ENCODE peak calls at places on chromosomes 4 and X, in nine cellular contexts. J is T1000; A is type B pancreatic cell; S is endodermal cell; B is NCI-H1694; U is activated T-cell treated with anti-CD3 and anti-CD28 coated beads, Interleukin-2, amount 50 U/mL, for 72 hours; K is caudate nucleus; I is foreskin keratinocyte; Y is SJSA1. G is an unnamed sample.

GRCh38 chrX:110317079-110317819 is 636 bp downstream of the AMMECR1 start:
- DNase-seq in K (peak), U (peak), A (peak), I (no peak), J (no peak), S (peak), B (peak), Y (peak), G (peak)

GRCh38 chr4:28482580-28482979 is 1621.9 kb downstream of the STIM2 start:
- DNase-seq in U (no peak), B (no peak), Y (no peak), I (no peak), A (no peak), S (no peak), J (no peak), K (no peak), G (no peak)

GRCh38 chr4:128979934-128980333 is 113.4 kb downstream of the SCLT1 start:
- DNase-seq in U (no peak), S (no peak), K (no peak), A (no peak), Y (no peak), B (peak), I (peak), J (no peak), G (no peak)

GRCh38 chr4:4836044-4836443 is 23.4 kb upstream of the MSX1 start:
- DNase-seq in K (no peak), Y (no peak), A (no peak), I (no peak), S (peak), U (no peak), J (no peak), B (no peak), G (no peak)

GRCh38 chr4:146959692-146960091 is 14.0 kb upstream of the TTC29 start:
- DNase-seq in S (no peak), J (no peak), K (no peak), Y (no peak), A (no peak), B (no peak), U (no peak), I (no peak), G (no peak)

GRCh38 chrX:153640045-153640686 is 6.8 kb upstream of the DUSP9 start:
- DNase-seq in I (no peak), S (peak), U (no peak), K (no peak), B (no peak), Y (no peak), A (no peak), J (no peak), G (no peak)

GRCh38 chrX:141468940-141469339 is 115.6 kb downstream of the SPANXA1 start:
- DNase-seq in I (peak), A (no peak), K (no peak), B (no peak), U (no peak), S (no peak), J (no peak), Y (no peak), G (no peak)

GRCh38 chrX:25726539-25726938 is 411.6 kb upstream of the MAGEB18 start:
- DNase-seq in A (no peak), U (no peak), I (no peak), J (peak), K (no peak), B (no peak), S (no peak), Y (no peak), G (peak)

GRCh38 chrX:2715066-2715600 is 24.0 kb downstream of the CD99 start:
- DNase-seq in K (no peak), U (no peak), S (peak), A (no peak), I (no peak), Y (no peak), B (no peak), J (no peak), G (no peak)

GRCh38 chr4:63211377-63211776 is 1197.9 kb downstream of the TECRL start:
- DNase-seq in B (no peak), Y (no peak), I (no peak), U (no peak), S (no peak), K (no peak), A (no peak), J (no peak), G (no peak)

GRCh38 chr4:176307591-176307920 is 12.2 kb upstream of the SPCS3 start:
- DNase-seq in B (no peak), U (no peak), Y (no peak), S (no peak), A (no peak), K (no peak), J (no peak), I (no peak), G (no peak)

GRCh38 chr4:5387457-5387856 is 320.9 kb downstream of the EVC2 start:
- DNase-seq in S (peak), I (no peak), B (no peak), U (no peak), Y (no peak), A (no peak), J (no peak), K (no peak), G (no peak)

GRCh38 chr4:3215733-3216132 is 33.2 kb upstream of the MSANTD1 start:
- DNase-seq in Y (no peak), A (no peak), J (no peak), S (no peak), B (no peak), I (no peak), U (no peak), K (no peak), G (no peak)

GRCh38 chr4:122890142-122890769 is 32.1 kb downstream of the NUDT6 start:
- DNase-seq in Y (no peak), B (no peak), K (no peak), I (no peak), J (no peak), S (no peak), A (no peak), U (no peak), G (no peak)